ENCODE peak calls at places on chromosome 4, in five cellular contexts. I is neural progenitor cell, E is body of pancreas, S is cardiac muscle cell, T is B cell. O is an unnamed sample.

GRCh38 chr4:168781341-168781740 is 228.7 kb downstream of the CBR4 start:
- DNase-seq in T (no peak), E (no peak), I (no peak), S (peak), O (no peak)

GRCh38 chr4:38980903-38981676 is 51.1 kb downstream of the TMEM156 start:
- DNase-seq in E (no peak), I (no peak), T (no peak), S (no peak), O (no peak)

GRCh38 chr4:60744767-60745166 is 455.4 kb upstream of the ADGRL3 start:
- DNase-seq in T (no peak), I (peak), E (no peak), S (no peak), O (no peak)

GRCh38 chr4:56313132-56313531 is 74.2 kb downstream of the AASDH start:
- DNase-seq in E (no peak), I (no peak), S (no peak), T (no peak), O (no peak)

GRCh38 chr4:159102623-159103405 is at the start of gene RAPGEF2:
- DNase-seq in E (peak), T (peak), I (peak), S (peak), O (peak)

GRCh38 chr4:1825326-1825725 is 30.6 kb downstream of the LETM1 start:
- DNase-seq in T (no peak), I (no peak), S (no peak), E (no peak), O (no peak)

GRCh38 chr4:26273308-26273980 is 47.4 kb upstream of the RBPJ start:
- DNase-seq in T (no peak), S (no peak), I (peak), E (no peak), O (no peak)

GRCh38 chr4:30716158-30716557 is 4.0 kb upstream of the PCDH7 start:
- DNase-seq in S (peak), I (peak), E (no peak), T (no peak), O (no peak)

GRCh38 chr4:94540476-94540875 is 88.7 kb downstream of the PDLIM5 start:
- DNase-seq in S (no peak), E (no peak), T (no peak), I (no peak), O (no peak)

GRCh38 chr4:84938316-84938715 is 28.2 kb downstream of the WDFY3 start:
- DNase-seq in E (no peak), S (no peak), T (no peak), I (no peak), O (no peak)

GRCh38 chr4:152578670-152579069 is 42.8 kb upstream of the FBXW7 start:
- DNase-seq in E (no peak), S (no peak), T (no peak), I (no peak), O (no peak)

GRCh38 chr4:95251568-95251967 is 297.2 kb downstream of the UNC5C start:
- DNase-seq in I (no peak), S (no peak), T (no peak), E (no peak), O (no peak)

GRCh38 chr4:13907255-13907751 is 279.8 kb upstream of the BOD1L1 start:
- DNase-seq in T (no peak), I (no peak), S (no peak), E (no peak), O (no peak)

GRCh38 chr4:54525602-54526001 is 132.2 kb upstream of the KIT start:
- DNase-seq in S (no peak), T (no peak), E (no peak), I (no peak), O (no peak)

GRCh38 chr4:108113229-108113628 is 55.5 kb downstream of the LEF1 start:
- DNase-seq in T (no peak), I (no peak), S (peak), E (no peak), O (no peak)

GRCh38 chr4:142402925-142403324 is 443.2 kb downstream of the INPP4B start:
- DNase-seq in I (no peak), T (no peak), E (no peak), S (no peak), O (no peak)

GRCh38 chr4:170089274-170089742 is 448 bp downstream of the AADAT start:
- DNase-seq in S (peak), I (peak), E (peak), T (no peak), O (no peak)

GRCh38 chr4:65623509-65623908 is 46.8 kb downstream of the EPHA5 start:
- DNase-seq in S (no peak), E (no peak), I (no peak), T (no peak), O (no peak)

GRCh38 chr4:24894846-24895245 is 18.0 kb downstream of the CCDC149 start:
- DNase-seq in S (no peak), E (no peak), T (no peak), I (no peak), O (no peak)

GRCh38 chr4:153023692-153024394 is 87.7 kb downstream of the FHDC1 start:
- DNase-seq in T (no peak), I (no peak), S (no peak), E (no peak), O (no peak)

GRCh38 chr4:1721666-1722550 is 587 bp downstream of the TACC3 start:
- DNase-seq in S (no peak), T (no peak), I (peak), E (no peak), O (peak)

GRCh38 chr4:143411527-143412480 is 75.1 kb downstream of the GAB1 start:
- DNase-seq in E (no peak), I (peak), T (no peak), S (no peak), O (no peak)

GRCh38 chr4:80171251-80171650 is 26.1 kb upstream of the PRDM8 start:
- DNase-seq in T (no peak), S (no peak), I (no peak), E (no peak), O (no peak)

O was measured in RWPE2.